ENCODE peak calls at places on chromosomes 2 and 18, in five cellular contexts. H is NCI-H2081, P is stromal cell of bone marrow, X is NCI-H1105, C is AG20443. S is an unnamed sample.

GRCh38 chr2:3214065-3214464 is 163.6 kb downstream of the EIPR1 start:
- DNase-seq in H (no peak), P (no peak), X (no peak), C (no peak), S (no peak)

GRCh38 chr18:59263566-59264135 is 9.6 kb downstream of the RAX start:
- DNase-seq in H (no peak), P (no peak), X (no peak), C (no peak), S (no peak)

GRCh38 chr18:60503166-60503565 is 130.6 kb upstream of the MC4R start:
- DNase-seq in H (no peak), P (no peak), X (no peak), C (no peak), S (no peak)

GRCh38 chr2:239249781-239250180 is 151.0 kb downstream of the HDAC4 start:
- DNase-seq in H (no peak), P (no peak), X (no peak), C (peak), S (no peak)

GRCh38 chr2:162037028-162037795 is 36.8 kb downstream of the DPP4 start:
- DNase-seq in H (no peak), P (no peak), X (no peak), C (no peak), S (no peak)

GRCh38 chr2:75788154-75788553 is 77.4 kb upstream of the GCFC2 start:
- DNase-seq in H (no peak), P (no peak), X (no peak), C (no peak), S (no peak)

GRCh38 chr2:3460831-3461544 is 58.3 kb downstream of the ADI1 start:
- DNase-seq in H (peak), P (no peak), X (no peak), C (no peak), S (no peak)

GRCh38 chr2:69255760-69256159 is 131.3 kb downstream of the GFPT1 start:
- DNase-seq in H (no peak), P (no peak), X (no peak), C (no peak), S (no peak)

GRCh38 chr2:122451040-122451439 is 695.6 kb downstream of the TSN start:
- DNase-seq in H (peak), P (no peak), X (no peak), C (no peak), S (peak)

GRCh38 chr2:120239488-120240287 is 13.0 kb upstream of the RALB start:
- DNase-seq in H (no peak), P (peak), X (no peak), C (peak), S (peak)

GRCh38 chr18:51123046-51123395 is 74.5 kb downstream of the MEX3C start:
- DNase-seq in H (no peak), P (no peak), X (no peak), C (no peak), S (no peak)

GRCh38 chr2:48423376-48423775 is 106.6 kb upstream of the STON1 start:
- DNase-seq in H (no peak), P (peak), X (no peak), C (peak), S (peak)

GRCh38 chr2:189638305-189639002 is 22.8 kb upstream of the ASNSD1 start:
- DNase-seq in H (no peak), P (no peak), X (no peak), C (no peak), S (no peak)

GRCh38 chr2:31333527-31334183 is 80.9 kb downstream of the XDH start:
- DNase-seq in H (peak), P (peak), X (peak), C (peak), S (no peak)

GRCh38 chr2:182228073-182228473 is 198.8 kb downstream of the PDE1A start:
- DNase-seq in H (no peak), P (no peak), X (peak), C (no peak), S (no peak)

GRCh38 chr18:63216911-63217311 is 102.7 kb downstream of the BCL2 start:
- DNase-seq in H (no peak), P (no peak), X (no peak), C (no peak), S (no peak)

GRCh38 chr2:205796914-205797313 is 114.6 kb downstream of the NRP2 start:
- DNase-seq in H (no peak), P (no peak), X (no peak), C (no peak), S (no peak)

GRCh38 chr18:50754297-50754696 is 65.5 kb downstream of the MRO start:
- DNase-seq in H (no peak), P (no peak), X (no peak), C (no peak), S (no peak)

GRCh38 chr2:85662899-85663683 is 4.9 kb downstream of the SFTPB start:
- DNase-seq in H (no peak), P (peak), X (no peak), C (peak), S (peak)

GRCh38 chr18:48842259-48843061 is 108.3 kb downstream of the SMAD7 start:
- DNase-seq in H (no peak), P (no peak), X (no peak), C (no peak), S (no peak)

GRCh38 chr2:9639000-9639602 is 8.3 kb upstream of the YWHAQ start:
- DNase-seq in H (no peak), P (no peak), X (no peak), C (peak), S (no peak)

GRCh38 chr2:161076936-161077335 is 83.3 kb upstream of the TANK start:
- DNase-seq in H (no peak), P (no peak), X (no peak), C (no peak), S (no peak)

GRCh38 chr18:28045176-28045810 is 131.6 kb downstream of the CDH2 start:
- DNase-seq in H (no peak), P (no peak), X (peak), C (peak), S (no peak)

GRCh38 chr2:151334082-151334815 is 23.1 kb upstream of the TNFAIP6 start:
- DNase-seq in H (no peak), P (peak), X (no peak), C (peak), S (peak)

GRCh38 chr2:8252997-8253694 is 428.7 kb upstream of the ID2 start:
- DNase-seq in H (peak), P (no peak), X (peak), C (no peak), S (no peak)

GRCh38 chr2:111032721-111033532 is 87.8 kb upstream of the BCL2L11 start:
- DNase-seq in H (no peak), P (no peak), X (no peak), C (no peak), S (no peak)

GRCh38 chr2:193963472-193964119 is 1693.4 kb upstream of the SLC39A10 start:
- DNase-seq in H (peak), P (peak), X (no peak), C (peak), S (no peak)

GRCh38 chr2:73291093-73291460 is 2.3 kb downstream of the EGR4 start:
- DNase-seq in H (no peak), P (peak), X (no peak), C (peak), S (no peak)

GRCh38 chr2:232349546-232349945 is 29.0 kb upstream of the ALPP start:
- DNase-seq in H (no peak), P (no peak), X (no peak), C (no peak), S (no peak)

GRCh38 chr2:18903750-18904149 is 314.4 kb upstream of the NT5C1B start:
- DNase-seq in H (no peak), P (no peak), X (no peak), C (no peak), S (no peak)

GRCh38 chr18:23819005-23819404 is 129.8 kb downstream of the LAMA3 start:
- DNase-seq in H (no peak), P (no peak), X (no peak), C (no peak), S (no peak)

GRCh38 chr2:215764441-215765048 is 248.8 kb downstream of the MREG start:
- DNase-seq in H (no peak), P (peak), X (no peak), C (peak), S (peak)

GRCh38 chr18:73124165-73124564 is 256.4 kb upstream of the NETO1 start:
- DNase-seq in H (no peak), P (no peak), X (no peak), C (no peak), S (no peak)

GRCh38 chr2:185433824-185434223 is 304.8 kb upstream of the FSIP2 start:
- DNase-seq in H (no peak), P (no peak), X (no peak), C (no peak), S (no peak)

GRCh38 chr2:43075054-43075593 is 151.3 kb downstream of the ZFP36L2 start:
- DNase-seq in H (no peak), P (peak), X (no peak), C (peak), S (peak)

S was measured in GM04503.